ENCODE peak calls at places on chromosomes 5 and 9, in seven cellular contexts. Z is mammary epithelial cell, U is mucosa of descending colon, O is IMR-90, M is adipocyte, T is neuronal stem cell, V is HCT116. L is an unnamed sample. For H3K4me1, H3K9me3 and H3K36me3, the result is how much of the 10 kb centered on the place peaks cover.

GRCh38 chr9:85741875-85742629 is at the start of gene AGTPBP1:
- DNase-seq in V (peak), Z (peak), O (peak), T (peak), U (peak), M (peak), L (peak)

GRCh38 chr9:129962889-129963703 is 79.9 kb downstream of the FNBP1 start:
- DNase-seq in V (no peak), U (peak), M (peak), Z (peak), O (peak), T (no peak), L (no peak)

GRCh38 chr9:106717686-106718085 is 145.3 kb upstream of the ZNF462 start:
- DNase-seq in O (peak), T (no peak), V (peak), Z (peak), U (no peak), M (peak), L (no peak)

GRCh38 chr5:127848098-127848497 is 144.9 kb downstream of the CCDC192 start:
- DNase-seq in U (no peak), V (no peak), M (no peak), O (no peak), Z (no peak), T (no peak), L (no peak)

GRCh38 chr9:79567671-79568098 is 4.1 kb upstream of the TLE4 start:
- DNase-seq in M (no peak), T (no peak), U (no peak), V (no peak), Z (no peak), O (no peak), L (no peak)

GRCh38 chr9:136081826-136082495 is 13.1 kb downstream of the NACC2 start:
- DNase-seq in Z (no peak), V (no peak), T (no peak), O (no peak), M (no peak), U (peak), L (no peak)

GRCh38 chr9:5269249-5269715 is 35.2 kb downstream of the RLN2 start:
- DNase-seq in O (peak), V (no peak), T (no peak), Z (peak), M (peak), U (no peak), L (peak)

GRCh38 chr9:4684820-4685219 is 5.5 kb downstream of the CDC37L1 start:
- DNase-seq in O (no peak), T (no peak), M (no peak), V (no peak), U (no peak), Z (no peak), L (no peak)

GRCh38 chr5:120103498-120103897 is 360.6 kb upstream of the PRR16 start:
- DNase-seq in U (no peak), Z (no peak), M (no peak), V (no peak), O (no peak), T (no peak), L (no peak)

GRCh38 chr9:114779352-114779845 is 26.4 kb downstream of the TNFSF15 start:
- DNase-seq in O (no peak), U (peak), M (peak), V (peak), T (no peak), Z (peak), L (no peak)

GRCh38 chr9:101536938-101537337 is 3.3 kb downstream of the RNF20 start:
- DNase-seq in V (no peak), M (peak), T (peak), U (no peak), Z (peak), O (peak), L (no peak)

GRCh38 chr5:135065306-135066265 is 31.6 kb upstream of the PITX1 start:
- DNase-seq in Z (no peak), O (no peak), T (no peak), U (no peak), M (no peak), V (no peak), L (no peak)

GRCh38 chr9:125142560-125143376 is 560 bp downstream of the SCAI start:
- DNase-seq in T (no peak), V (no peak), Z (no peak), O (no peak), M (peak), U (peak), L (no peak)

GRCh38 chr5:136199408-136199807 is 6.4 kb upstream of the SMIM32 start:
- DNase-seq in Z (no peak), O (no peak), M (no peak), T (no peak), U (no peak), V (no peak), L (no peak)

GRCh38 chr5:155260798-155261197 is 247.2 kb downstream of the KIF4B start:
- DNase-seq in Z (no peak), V (peak), M (no peak), U (no peak), O (no peak), T (peak), L (peak)

GRCh38 chr9:130465383-130466096 is 20.8 kb downstream of the ASS1 start:
- DNase-seq in Z (no peak), M (no peak), V (no peak), T (peak), O (no peak), U (no peak), L (no peak)

GRCh38 chr5:143352691-143353090 is 50.8 kb downstream of the NR3C1 start:
- DNase-seq in Z (no peak), V (no peak), M (no peak), O (no peak), U (no peak), T (no peak), L (no peak)
- H3K4me1 ChIP-seq in Z (under half), V (under half), M (half or more), O (under half), U (under half), T (under half), L (under half)

GRCh38 chr9:102728946-102729345 is 266.2 kb upstream of the CYLC2 start:
- DNase-seq in U (no peak), M (no peak), V (no peak), Z (no peak), T (no peak), O (no peak), L (no peak)
- H3K9me3 ChIP-seq in U (under half), M (under half), V (under half), Z (under half), T (under half), O (under half), L (under half)

GRCh38 chr9:131723632-131724031 is 16.2 kb downstream of the RAPGEF1 start:
- DNase-seq in V (no peak), Z (no peak), O (no peak), U (no peak), M (no peak), T (no peak), L (no peak)
- H3K36me3 ChIP-seq in V (under half), Z (under half), O (under half), U (under half), M (under half), T (under half), L (under half)

DNA sequence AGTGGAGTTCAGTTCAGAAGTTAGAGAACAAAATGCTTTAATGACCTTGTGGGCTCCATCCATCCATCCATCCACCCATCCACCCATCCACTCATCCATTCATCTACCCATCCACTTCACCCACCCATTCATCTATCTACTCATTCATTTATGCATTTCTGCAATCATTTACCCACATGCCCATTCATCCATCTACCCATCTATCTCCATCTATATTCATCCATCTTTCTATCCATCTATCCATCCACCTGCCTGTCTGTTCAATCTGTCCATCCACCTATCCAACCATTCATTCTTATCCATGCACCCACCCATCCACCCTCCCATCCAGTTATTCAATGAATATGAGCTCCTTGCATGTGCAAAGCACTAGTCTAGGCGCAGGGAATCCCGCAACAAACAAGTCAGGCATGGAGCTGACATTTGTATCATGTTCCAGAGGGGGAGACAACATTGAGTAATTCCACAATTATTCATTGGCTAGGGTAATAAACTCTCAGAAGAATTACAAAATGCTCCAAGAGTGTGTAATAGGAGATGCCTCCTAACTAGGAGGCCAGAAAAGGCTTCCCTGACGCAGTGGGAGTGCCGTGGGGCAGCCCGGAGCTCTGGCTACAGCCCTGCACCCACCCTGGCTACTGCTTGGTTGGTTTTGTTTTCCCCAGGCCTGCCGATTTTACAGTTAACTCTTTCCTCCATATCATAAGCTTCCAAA is 211.2 kb downstream of the NXNL2 start:
- DNase-seq in V (no peak), T (no peak), Z (no peak), O (peak), M (peak), U (peak), L (no peak)
- H3K4me1 ChIP-seq in V (under half), T (under half), Z (under half), O (under half), M (half or more), U (under half), L (under half)

DNA sequence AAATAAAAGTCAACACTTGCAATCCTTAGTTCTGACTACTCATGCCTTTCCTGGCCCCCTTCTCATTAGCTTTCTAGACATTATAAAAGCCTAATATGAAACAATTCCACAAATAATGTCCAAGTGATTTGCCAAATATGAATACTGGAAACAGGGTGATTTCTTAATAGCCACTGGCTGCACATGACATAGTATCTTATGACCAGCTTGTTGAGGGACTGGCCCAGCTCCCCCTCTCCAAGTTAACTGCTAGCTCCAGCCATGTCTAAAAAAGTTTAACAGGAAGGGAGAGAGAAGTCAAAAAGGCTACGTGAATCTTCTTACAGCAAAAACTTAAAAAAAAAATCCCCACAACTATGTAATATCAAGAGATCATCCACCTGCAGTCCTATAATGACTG is 1.5 kb downstream of the CERT1 start:
- DNase-seq in T (no peak), V (no peak), M (peak), Z (peak), U (no peak), O (peak), L (no peak)
- H3K9me3 ChIP-seq in T (under half), V (under half), M (under half), Z (under half), U (under half), O (under half), L (under half)

DNA sequence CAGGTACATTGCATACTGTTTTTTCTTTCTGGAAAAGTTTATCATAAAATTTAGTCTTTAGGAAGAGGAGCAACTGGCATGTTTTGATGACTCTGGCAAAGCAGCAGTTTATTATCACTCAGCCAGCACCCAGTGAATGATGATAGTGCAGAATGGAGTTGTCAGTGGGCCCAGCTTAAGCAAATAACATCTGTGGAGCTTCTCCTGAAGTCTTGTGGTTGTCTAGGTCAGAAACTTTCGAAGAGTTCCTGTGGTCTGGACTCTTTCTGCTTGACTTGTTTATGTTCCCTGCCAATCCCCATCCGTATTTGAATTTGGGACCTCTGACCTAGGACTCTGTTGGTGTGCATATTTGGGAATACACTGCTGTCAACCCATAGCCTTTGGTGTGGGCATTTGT is 38.1 kb upstream of the C5orf47 start:
- DNase-seq in Z (no peak), O (no peak), V (no peak), M (no peak), T (no peak), U (no peak), L (no peak)
- H3K36me3 ChIP-seq in Z (under half), O (under half), V (under half), M (half or more), T (under half), U (under half), L (under half)